ENCODE peak calls at places on chromosomes 16 and 17, in ten cellular contexts. E is pancreas; C is CD8-positive, alpha-beta memory T cell; O is brain microvascular endothelial cell; Z is HCEC 1CT; I is uterus; F is progenitor cell of endocrine pancreas; L is GM04503; X is sciatic nerve; K is left lobe of liver. M is an unnamed sample.

GRCh38 chr17:9890124-9890523 is 14.9 kb downstream of the RCVRN start:
- DNase-seq in E (no peak), C (no peak), O (no peak), Z (no peak), I (no peak), F (peak; percentile 20), L (no peak), X (no peak), K (no peak), M (no peak)

GRCh38 chr17:57723427-57724037 is 21.6 kb downstream of the CCDC182 start:
- DNase-seq in E (no peak), C (no peak), O (no peak), Z (no peak), I (no peak), F (no peak), L (no peak), X (peak; percentile 32), K (no peak), M (no peak)

GRCh38 chr17:192666-193425 is 11.4 kb upstream of the DOC2B start:
- DNase-seq in E (peak; percentile 52), C (no peak), O (no peak), Z (no peak), I (no peak), F (no peak), L (no peak), X (no peak), K (no peak), M (no peak)

GRCh38 chr17:64004903-64005733 is 7.0 kb downstream of the PRR29 start:
- DNase-seq in E (peak; percentile 45), C (no peak), O (no peak), Z (no peak), I (no peak), F (no peak), L (no peak), X (peak; percentile 39), K (peak; percentile 40), M (no peak)

GRCh38 chr17:4988168-4988567 is 693 bp upstream of the CAMTA2 start:
- DNase-seq in E (no peak), C (no peak), O (no peak), Z (no peak), I (peak; percentile 40), F (no peak), L (no peak), X (peak; percentile 67), K (no peak), M (no peak)

GRCh38 chr17:1203111-1203966 is 23.6 kb upstream of the ABR start:
- DNase-seq in E (peak; percentile 79), C (peak; percentile 45), O (peak; percentile 60), Z (peak; percentile 59), I (peak; percentile 64), F (no peak), L (no peak), X (peak; percentile 85), K (peak; percentile 61), M (peak; percentile 94)

GRCh38 chr16:54927125-54928015 is 3.3 kb upstream of the IRX5 start:
- DNase-seq in E (no peak), C (no peak), O (no peak), Z (no peak), I (no peak), F (no peak), L (no peak), X (no peak), K (no peak), M (no peak)

GRCh38 chr17:61408151-61409041 is 8.8 kb downstream of the TBX2 start:
- DNase-seq in E (peak; percentile 53), C (no peak), O (no peak), Z (no peak), I (no peak), F (no peak), L (no peak), X (peak; percentile 63), K (no peak), M (no peak)

GRCh38 chr17:1162116-1162855 is 17.5 kb downstream of the ABR start:
- DNase-seq in E (no peak), C (no peak), O (no peak), Z (no peak), I (no peak), F (no peak), L (no peak), X (no peak), K (no peak), M (no peak)

GRCh38 chr17:75894049-75894742 is 2.6 kb downstream of the TRIM65 start:
- DNase-seq in E (no peak), C (no peak), O (no peak), Z (no peak), I (peak; percentile 55), F (no peak), L (no peak), X (no peak), K (no peak), M (no peak)

GRCh38 chr17:14904406-14904805 is 360.7 kb downstream of the PMP22 start:
- DNase-seq in E (no peak), C (no peak), O (peak; percentile 19), Z (no peak), I (no peak), F (no peak), L (no peak), X (no peak), K (no peak), M (no peak)

GRCh38 chr16:87117936-87118335 is 199.3 kb downstream of the C16orf95 start:
- DNase-seq in E (no peak), C (no peak), O (no peak), Z (no peak), I (no peak), F (no peak), L (no peak), X (no peak), K (no peak), M (no peak)

GRCh38 chr17:10842658-10843057 is 4.8 kb upstream of the PIRT start:
- DNase-seq in E (no peak), C (no peak), O (no peak), Z (no peak), I (no peak), F (no peak), L (no peak), X (no peak), K (no peak), M (no peak)

GRCh38 chr16:85010931-85011845 is at the start of gene ZDHHC7:
- DNase-seq in E (peak; percentile 94), C (peak; percentile 85), O (peak; percentile 73), Z (peak; percentile 88), I (peak; percentile 87), F (peak; percentile 72), L (peak; percentile 42), X (peak; percentile 94), K (peak; percentile 87), M (peak; percentile 97)

GRCh38 chr16:57815987-57816745 is 13.9 kb upstream of the KIFC3 start:
- DNase-seq in E (peak; percentile 83), C (peak; percentile 56), O (peak; percentile 92), Z (peak; percentile 91), I (peak; percentile 78), F (peak; percentile 31), L (peak; percentile 77), X (peak; percentile 80), K (peak; percentile 58), M (peak; percentile 95)

GRCh38 chr16:84788968-84789371 is 30.8 kb upstream of the CRISPLD2 start:
- DNase-seq in E (no peak), C (no peak), O (no peak), Z (no peak), I (no peak), F (no peak), L (peak; percentile 65), X (no peak), K (no peak), M (no peak)

GRCh38 chr17:34168989-34169388 is 86.1 kb upstream of the CCL2 start:
- DNase-seq in E (no peak), C (no peak), O (no peak), Z (no peak), I (no peak), F (no peak), L (no peak), X (no peak), K (no peak), M (no peak)

GRCh38 chr16:56614549-56614991 is 6.2 kb downstream of the MT2A start:
- DNase-seq in E (no peak), C (no peak), O (peak; percentile 61), Z (peak; percentile 83), I (no peak), F (no peak), L (no peak), X (no peak), K (no peak), M (no peak)

GRCh38 chr17:35404360-35404759 is 27.9 kb downstream of the SLFN12 start:
- DNase-seq in E (no peak), C (no peak), O (no peak), Z (no peak), I (no peak), F (no peak), L (no peak), X (no peak), K (no peak), M (no peak)

GRCh38 chr16:200388-200787 is 20.1 kb downstream of the HBQ1 start:
- DNase-seq in E (no peak), C (no peak), O (peak; percentile 49), Z (peak; percentile 70), I (no peak), F (no peak), L (peak; percentile 55), X (no peak), K (no peak), M (no peak)

GRCh38 chr16:89827383-89828198 is 684 bp upstream of the SPIRE2 start:
- DNase-seq in E (peak; percentile 70), C (no peak), O (peak; percentile 67), Z (peak; percentile 53), I (no peak), F (peak; percentile 36), L (peak; percentile 59), X (no peak), K (peak; percentile 86), M (no peak)

GRCh38 chr17:35915153-35915969 is 15.2 kb downstream of the RDM1 start:
- DNase-seq in E (no peak), C (no peak), O (no peak), Z (no peak), I (no peak), F (no peak), L (no peak), X (no peak), K (peak; percentile 68), M (no peak)

GRCh38 chr16:73058616-73059409 is 10.9 kb upstream of the ZFHX3 start:
- DNase-seq in E (peak; percentile 73), C (no peak), O (peak; percentile 67), Z (peak; percentile 41), I (peak; percentile 51), F (peak; percentile 34), L (no peak), X (no peak), K (no peak), M (no peak)

GRCh38 chr16:10385725-10386516 is at the start of gene ATF7IP2:
- DNase-seq in E (peak; percentile 88), C (peak; percentile 75), O (peak; percentile 93), Z (no peak), I (peak; percentile 73), F (peak; percentile 77), L (peak; percentile 18), X (peak; percentile 90), K (peak; percentile 96), M (peak; percentile 89)

GRCh38 chr17:50943575-50943933 is 77.4 kb upstream of the TOB1 start:
- DNase-seq in E (peak; percentile 63), C (no peak), O (no peak), Z (no peak), I (no peak), F (no peak), L (no peak), X (peak; percentile 54), K (peak; percentile 59), M (no peak)

GRCh38 chr16:86508947-86509758 is 1.2 kb upstream of the FOXF1 start:
- DNase-seq in E (peak; percentile 69), C (no peak), O (peak; percentile 27), Z (peak; percentile 89), I (peak; percentile 46), F (no peak), L (no peak), X (peak; percentile 72), K (peak; percentile 58), M (no peak)

GRCh38 chr17:19933221-19933620 is 44.4 kb downstream of the AKAP10 start:
- DNase-seq in E (no peak), C (no peak), O (no peak), Z (no peak), I (no peak), F (no peak), L (no peak), X (no peak), K (no peak), M (no peak)

GRCh38 chr16:13245713-13246377 is 344.4 kb downstream of the SHISA9 start:
- DNase-seq in E (no peak), C (no peak), O (no peak), Z (no peak), I (no peak), F (no peak), L (no peak), X (no peak), K (peak; percentile 74), M (no peak)

M was measured in lower leg skin.